ENCODE peak calls at places on chromosomes 16 and 17, in seven cellular contexts. R is SK-N-SH, E is H1, M is K562, H is HCT116, C is GM12878, F is HepG2. Y is an unnamed sample.

GRCh38 chr16:50270510-50271147 is 4.3 kb downstream of the ADCY7 start:
- DNase-seq in R (no peak), E (no peak), M (no peak), H (no peak), C (no peak), F (no peak), Y (no peak)

GRCh38 chr16:69709456-69710084 is 16.8 kb downstream of the NQO1 start:
- DNase-seq in R (peak), E (peak), M (peak), H (peak), C (peak), F (peak), Y (peak)

GRCh38 chr16:66287416-66287815 is 79.1 kb upstream of the CDH5 start:
- DNase-seq in R (no peak), E (no peak), M (no peak), H (no peak), C (no peak), F (no peak), Y (no peak)

GRCh38 chr16:64311241-64311640 is 810.6 kb downstream of the CDH11 start:
- DNase-seq in R (no peak), E (no peak), M (no peak), H (no peak), C (no peak), F (no peak), Y (no peak)

GRCh38 chr16:28597692-28598261 is 927 bp upstream of the SULT1A2 start:
- DNase-seq in R (no peak), E (no peak), M (peak), H (no peak), C (no peak), F (peak), Y (peak)

GRCh38 chr16:79717324-79717848 is 116.8 kb upstream of the MAF start:
- DNase-seq in R (peak), E (no peak), M (no peak), H (no peak), C (no peak), F (no peak), Y (no peak)

GRCh38 chr16:56355786-56356275 is 69.5 kb downstream of the AMFR start:
- DNase-seq in R (peak), E (no peak), M (peak), H (no peak), C (no peak), F (no peak), Y (no peak)

GRCh38 chr17:9233761-9234160 is 212.5 kb downstream of the NTN1 start:
- DNase-seq in R (no peak), E (no peak), M (no peak), H (no peak), C (no peak), F (no peak), Y (no peak)

GRCh38 chr17:17109231-17109630 is 67.0 kb downstream of the MPRIP start:
- DNase-seq in R (no peak), E (no peak), M (no peak), H (no peak), C (no peak), F (no peak), Y (peak)

GRCh38 chr16:81492307-81492706 is 47.7 kb downstream of the CMIP start:
- DNase-seq in R (peak), E (no peak), M (no peak), H (no peak), C (no peak), F (no peak), Y (no peak)

GRCh38 chr17:67312265-67312664 is 54.1 kb downstream of the PSMD12 start:
- DNase-seq in R (no peak), E (no peak), M (no peak), H (no peak), C (no peak), F (no peak), Y (no peak)
- TF ChIP-seq JUND in R (no peak), E (no peak), M (no peak), H (no peak), C (no peak), F (no peak), Y (no peak)

DNA sequence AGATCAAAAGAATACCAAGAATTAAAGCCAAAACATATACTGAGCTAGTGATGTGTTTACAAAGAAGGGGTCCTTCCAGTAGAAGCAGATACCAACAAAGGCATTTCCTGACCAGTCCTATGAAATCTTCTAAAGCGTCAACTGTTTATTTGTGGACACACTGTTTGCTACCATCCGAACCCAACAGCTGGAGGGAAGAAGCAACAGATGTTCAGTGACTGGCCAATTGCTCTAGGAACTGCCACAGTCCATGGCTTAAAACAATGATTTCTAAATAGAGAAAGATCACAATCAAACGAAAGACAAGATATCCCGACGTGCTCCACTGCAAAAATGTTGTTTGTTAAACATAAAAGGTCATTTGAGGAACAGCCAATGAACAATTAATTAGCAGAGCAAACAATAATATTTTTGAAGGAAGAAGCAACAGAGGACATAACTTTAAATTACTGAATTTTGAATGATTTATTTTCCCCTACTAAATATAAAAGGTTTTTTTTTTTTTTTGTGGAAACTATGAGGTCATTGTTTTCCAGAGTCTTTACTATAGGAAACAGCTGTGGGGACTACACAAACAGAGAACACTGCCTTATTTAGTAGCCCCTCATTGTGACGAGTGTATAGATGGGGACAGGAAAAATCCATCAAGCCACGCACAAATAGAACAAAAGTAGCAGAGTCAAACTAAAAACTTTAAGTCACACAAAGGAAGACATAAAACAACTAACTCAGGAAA is 17.2 kb downstream of the USP31 start:
- DNase-seq in R (no peak), E (no peak), M (no peak), H (no peak), C (no peak), F (no peak), Y (no peak)
- TF ChIP-seq JUND in R (no peak), E (no peak), M (no peak), H (no peak), C (no peak), F (no peak), Y (no peak)

DNA sequence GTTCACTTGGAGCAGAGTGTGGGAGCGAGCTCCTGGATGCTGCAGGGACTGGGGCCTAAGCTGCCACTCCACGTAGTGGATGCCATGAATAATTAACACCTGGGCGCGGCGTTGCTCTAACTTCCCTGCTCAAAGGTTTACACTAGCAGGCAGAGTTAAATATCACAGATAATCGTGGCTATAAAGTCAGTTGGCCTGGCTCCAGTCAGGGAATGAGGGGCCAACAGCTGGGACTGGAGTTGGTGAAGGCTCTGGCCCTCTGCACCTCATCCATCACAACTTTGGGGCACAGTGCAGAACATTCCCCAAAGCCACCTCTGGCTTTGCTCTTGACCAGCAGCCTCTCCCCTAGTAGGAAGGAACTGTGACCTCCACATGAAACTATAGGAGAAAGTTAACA is 10.9 kb downstream of the HOXB4 start:
- DNase-seq in R (no peak), E (no peak), M (no peak), H (no peak), C (no peak), F (no peak), Y (no peak)
- TF ChIP-seq JUND in R (no peak), E (no peak), M (no peak), H (no peak), C (no peak), F (no peak), Y (no peak)

DNA sequence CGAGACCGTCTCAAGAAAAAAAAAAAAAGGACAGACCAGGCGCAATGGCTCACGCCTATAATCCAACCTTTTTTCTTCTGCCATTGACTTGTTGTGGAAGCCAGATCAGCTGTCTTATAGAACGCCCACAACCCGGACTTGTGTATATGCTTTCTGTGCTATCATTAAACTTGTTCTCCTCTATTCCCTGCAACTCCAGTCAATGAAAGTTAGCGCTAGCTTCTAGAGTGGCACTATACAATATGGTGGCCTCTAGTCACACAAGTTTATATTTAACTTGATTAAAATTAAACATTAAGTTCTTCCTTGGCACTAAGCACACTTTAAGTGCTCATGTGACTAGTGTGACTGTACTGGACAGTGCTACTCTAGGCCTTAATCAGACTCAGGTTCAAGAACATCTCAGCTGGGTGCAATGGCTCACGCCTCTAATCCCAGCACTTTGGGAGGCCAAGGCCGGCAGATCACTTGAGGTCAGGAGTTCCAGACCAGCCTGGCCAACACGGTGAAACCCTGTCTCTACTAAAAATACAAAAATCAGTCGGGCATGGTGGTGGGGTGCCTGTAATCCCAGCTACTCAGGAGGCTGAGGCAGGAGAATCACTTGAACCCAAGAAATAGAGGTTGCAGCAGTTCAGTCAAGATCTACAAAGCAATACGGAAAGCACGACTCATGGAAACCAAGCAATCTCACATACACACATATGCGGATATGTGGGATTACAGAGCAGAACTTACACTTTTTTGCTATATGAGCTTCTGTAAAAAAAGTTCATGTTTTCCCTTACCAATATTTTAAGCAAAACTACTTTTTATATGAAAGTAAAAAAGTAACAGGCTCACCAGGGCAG is 18.8 kb upstream of the GLG1 start:
- DNase-seq in R (no peak), E (no peak), M (no peak), H (no peak), C (no peak), F (no peak), Y (no peak)
- TF ChIP-seq JUND in R (no peak), E (no peak), M (no peak), H (no peak), C (no peak), F (no peak), Y (no peak)

DNA sequence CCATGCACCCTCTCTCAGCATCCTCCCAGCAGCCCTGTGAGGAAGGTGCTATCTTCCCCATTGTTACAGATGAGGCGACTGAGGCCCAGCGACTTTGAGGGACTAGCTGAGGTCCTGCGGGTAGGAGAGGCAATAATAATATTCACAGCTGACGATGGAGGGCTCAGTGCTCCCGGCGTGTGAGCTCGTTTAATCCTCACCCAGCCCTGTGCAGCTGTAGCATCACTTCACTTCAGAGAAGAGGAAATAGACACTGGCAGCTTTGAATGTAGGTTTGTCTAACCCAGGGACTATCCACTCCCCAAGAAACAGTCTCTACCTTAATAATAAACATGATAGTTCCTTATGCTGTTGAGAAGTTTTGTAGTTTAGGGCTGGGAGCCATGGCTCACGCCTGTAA is 21.6 kb downstream of the LASP1 start:
- DNase-seq in R (no peak), E (no peak), M (no peak), H (no peak), C (no peak), F (no peak), Y (no peak)
- TF ChIP-seq JUND in R (no peak), E (no peak), M (no peak), H (no peak), C (no peak), F (no peak), Y (no peak)

GRCh38 chr16:51683882-51684281 is 532.8 kb upstream of the SALL1 start:
- DNase-seq in R (peak), E (no peak), M (no peak), H (no peak), C (no peak), F (no peak), Y (no peak)
- TF ChIP-seq JUND in R (no peak), E (no peak), M (no peak), H (no peak), C (no peak), F (no peak), Y (no peak)

DNA sequence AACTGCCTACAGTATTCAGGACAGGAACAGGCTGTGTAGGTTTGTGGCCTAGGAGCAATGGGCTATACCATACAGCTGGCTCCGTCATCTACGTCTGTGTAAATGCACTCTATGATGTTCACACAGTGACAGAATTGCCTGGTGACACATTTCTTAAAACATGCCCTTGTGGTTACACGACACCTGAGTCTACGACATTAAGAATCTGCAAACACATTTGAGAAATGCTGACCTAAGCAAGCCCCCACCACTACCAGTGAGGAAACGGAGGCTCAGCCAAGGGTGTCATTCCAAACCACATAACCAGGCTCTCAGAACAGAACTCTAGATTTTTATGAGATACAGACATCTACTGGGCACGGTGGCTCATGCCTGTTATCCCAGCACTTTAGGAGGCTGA is 23.5 kb downstream of the USP36 start:
- DNase-seq in R (no peak), E (no peak), M (no peak), H (no peak), C (no peak), F (no peak), Y (peak)
- TF ChIP-seq JUND in R (no peak), E (no peak), M (no peak), H (no peak), C (no peak), F (no peak), Y (no peak)

GRCh38 chr16:53282328-53282727 is 151.9 kb upstream of the RBL2 start:
- DNase-seq in R (no peak), E (no peak), M (no peak), H (no peak), C (no peak), F (no peak), Y (no peak)

GRCh38 chr16:53285236-53285635 is 149.0 kb upstream of the RBL2 start:
- DNase-seq in R (no peak), E (no peak), M (no peak), H (no peak), C (no peak), F (no peak), Y (no peak)

GRCh38 chr16:53281859-53282258 is 152.4 kb upstream of the RBL2 start:
- DNase-seq in R (no peak), E (no peak), M (no peak), H (no peak), C (no peak), F (no peak), Y (no peak)

GRCh38 chr16:53281280-53281679 is 153.0 kb upstream of the RBL2 start:
- DNase-seq in R (no peak), E (no peak), M (no peak), H (no peak), C (no peak), F (no peak), Y (no peak)

DNA sequence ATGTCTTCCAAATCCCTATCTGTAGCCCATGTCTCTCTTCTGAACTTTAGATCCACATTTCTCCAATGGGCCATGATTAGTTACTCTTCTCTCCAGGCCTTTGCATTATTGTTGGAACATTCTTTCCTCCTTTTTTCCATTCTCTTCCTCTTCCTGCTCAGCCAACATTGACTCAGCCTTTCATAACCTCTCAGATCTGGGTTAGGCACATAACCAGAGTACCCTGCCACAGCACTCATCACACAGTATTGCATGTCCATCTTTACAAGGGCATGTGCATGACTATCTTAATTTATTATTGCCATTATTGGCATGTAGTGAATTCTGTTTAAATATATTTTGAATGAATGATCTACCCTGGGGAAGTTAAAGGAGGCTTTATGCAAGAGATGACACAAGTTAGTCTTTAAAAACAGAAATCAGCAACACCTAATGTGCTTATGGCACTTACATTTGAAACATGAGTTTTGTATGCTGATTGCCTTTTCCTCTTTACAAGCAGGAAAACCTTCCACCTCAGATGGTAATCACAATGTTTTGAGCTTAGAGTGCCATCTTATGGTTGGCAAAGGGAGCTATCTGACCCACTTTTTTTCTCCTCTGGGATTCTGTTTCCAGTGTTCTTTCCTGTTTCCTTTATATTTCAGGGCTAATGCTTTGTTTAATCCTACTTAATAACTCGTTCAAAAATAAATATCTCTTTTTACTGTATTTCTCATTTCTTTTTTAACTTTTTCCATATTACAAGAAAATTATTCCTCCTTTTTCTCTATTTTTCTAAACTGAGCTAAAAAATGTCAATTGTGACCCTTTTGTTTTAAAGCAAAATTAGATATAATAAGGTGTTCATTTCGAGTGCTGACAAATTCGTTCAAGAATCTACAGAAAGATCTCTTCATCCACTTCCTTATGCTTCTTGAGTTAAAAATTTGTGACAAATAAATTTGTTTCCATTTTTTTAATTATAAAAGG is 151.0 kb upstream of the RBL2 start:
- DNase-seq in R (peak), E (no peak), M (peak), H (peak), C (peak), F (peak), Y (peak)
- TF ChIP-seq JUND in R (no peak), E (no peak), M (no peak), H (no peak), C (no peak), F (no peak), Y (no peak)

GRCh38 chr17:50318551-50319310 is 27.2 kb upstream of the XYLT2 start:
- DNase-seq in R (no peak), E (no peak), M (peak), H (no peak), C (no peak), F (no peak), Y (no peak)
- TF ChIP-seq JUND in R (no peak), E (no peak), M (no peak), H (no peak), C (no peak), F (no peak), Y (no peak)

DNA sequence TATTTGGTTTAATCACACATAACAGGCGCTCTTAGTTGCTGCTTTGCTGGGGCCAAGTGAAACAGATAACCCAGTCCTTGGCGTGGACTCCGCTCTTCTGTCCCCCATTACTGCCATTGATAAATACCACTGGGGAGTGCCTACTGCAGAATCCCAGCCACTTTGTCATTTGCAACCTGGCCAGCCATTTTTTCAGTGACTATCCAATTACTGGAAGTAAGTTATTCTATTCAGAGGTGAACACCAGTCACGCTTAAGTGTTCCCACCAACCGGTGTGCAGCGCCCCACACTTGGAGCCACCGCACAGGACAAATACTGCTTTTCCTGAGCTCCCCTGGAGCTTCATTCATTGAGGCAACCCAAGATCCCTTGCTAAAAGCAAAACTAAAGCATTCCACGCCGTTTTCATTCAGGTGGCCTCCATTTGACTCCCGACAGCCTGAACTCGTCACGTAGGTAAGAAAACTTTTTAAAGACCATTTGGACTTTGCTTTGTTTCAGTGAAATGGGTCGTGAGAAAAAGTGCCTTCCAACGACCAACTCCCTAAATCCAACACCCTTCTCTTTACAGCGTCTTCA is 1.8 kb downstream of the USP7 start:
- DNase-seq in R (no peak), E (no peak), M (peak), H (no peak), C (no peak), F (peak), Y (peak)
- TF ChIP-seq JUND in R (no peak), E (no peak), M (no peak), H (no peak), C (no peak), F (no peak), Y (no peak)

Y was measured in T47D.